ENCODE peak calls at places on chromosome 5, in four cellular contexts. C is foreskin keratinocyte, D is uterus, B is A549. R is an unnamed sample.

GRCh38 chr5:8340739-8341344 is 471.9 kb downstream of the MTRR start:
- DNase-seq in B (peak), D (no peak), C (peak), R (peak)

GRCh38 chr5:140549237-140550144 is 2.0 kb downstream of the EIF4EBP3 start:
- DNase-seq in C (no peak), D (peak), B (no peak), R (peak)

GRCh38 chr5:147836439-147836838 is 5.0 kb upstream of the SPINK1 start:
- DNase-seq in B (no peak), C (no peak), D (no peak), R (no peak)

GRCh38 chr5:154508114-154508513 is 30.1 kb upstream of the HAND1 start:
- DNase-seq in B (no peak), D (no peak), C (no peak), R (no peak)

GRCh38 chr5:56760723-56761122 is 54.6 kb upstream of the MAP3K1 start:
- DNase-seq in C (no peak), D (no peak), B (no peak), R (no peak)

GRCh38 chr5:39005566-39006232 is 68.5 kb downstream of the RICTOR start:
- DNase-seq in B (peak), C (no peak), D (no peak), R (peak)

GRCh38 chr5:38645508-38645907 is 89.1 kb upstream of the LIFR start:
- DNase-seq in B (no peak), D (no peak), C (no peak), R (no peak)

GRCh38 chr5:11130111-11130510 is 369.1 kb upstream of the DAP start:
- DNase-seq in D (no peak), C (no peak), B (no peak), R (no peak)

GRCh38 chr5:61055434-61056006 is 106.7 kb downstream of the SMIM15 start:
- DNase-seq in D (no peak), B (peak), C (peak), R (peak)

GRCh38 chr5:180618830-180619562 is 27.7 kb upstream of the SCGB3A1 start:
- DNase-seq in B (peak), C (peak), D (no peak), R (peak)

GRCh38 chr5:14779975-14780374 is 91.6 kb downstream of the ANKH start:
- DNase-seq in B (no peak), C (no peak), D (no peak), R (no peak)

GRCh38 chr5:148542812-148543211 is 111.5 kb downstream of the HTR4 start:
- DNase-seq in C (peak), D (no peak), B (no peak), R (peak)

GRCh38 chr5:151770383-151771258 is 1.1 kb upstream of the G3BP1 start:
- DNase-seq in B (peak), D (peak), C (peak), R (peak)

GRCh38 chr5:157177935-157178334 is 2.7 kb upstream of the ITK start:
- DNase-seq in B (peak), D (no peak), C (no peak), R (no peak)
- H3K27ac ChIP-seq in B (no peak), D (no peak), C (no peak), R (no peak)

DNA sequence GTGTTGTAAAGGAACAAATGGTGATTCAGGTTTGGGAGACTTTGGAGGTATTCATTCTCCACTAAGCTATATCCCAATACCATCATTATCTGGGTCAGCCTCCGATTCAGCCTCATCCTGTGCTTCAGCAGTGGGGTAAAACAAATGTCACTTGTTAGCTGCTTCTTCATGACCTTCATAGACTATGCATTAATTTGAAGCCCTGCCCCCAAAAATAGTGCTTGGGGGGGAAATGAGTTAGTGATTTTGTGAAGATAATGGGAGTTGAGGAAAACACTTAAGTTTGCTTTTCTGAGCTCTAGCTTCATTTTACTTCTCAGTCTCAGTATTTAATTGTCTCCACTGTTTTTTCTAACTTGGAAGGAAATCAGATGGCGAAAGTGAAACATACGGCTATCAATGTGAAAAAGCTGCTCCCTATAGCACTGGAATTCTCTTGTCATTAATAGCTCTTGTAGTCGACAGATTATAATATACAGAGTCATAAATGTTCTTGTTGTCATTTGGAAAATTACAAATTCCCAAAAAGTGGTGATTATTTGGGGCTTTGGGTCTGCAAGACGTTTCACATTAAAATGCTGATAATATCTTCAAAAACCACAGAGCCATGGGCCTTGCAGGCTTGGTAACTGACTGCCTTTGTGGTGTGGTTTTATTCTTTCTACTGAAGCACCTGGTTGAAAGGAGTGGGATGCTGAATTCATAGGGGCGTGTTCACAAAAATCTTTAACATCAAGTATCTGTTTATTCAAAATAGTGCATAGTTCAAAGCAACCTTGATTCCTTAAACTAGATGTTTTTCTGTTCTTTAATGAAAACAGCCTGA is 40.0 kb downstream of the PIK3R1 start:
- DNase-seq in B (no peak), C (no peak), D (no peak), R (no peak)
- H3K27ac ChIP-seq in B (no peak), C (no peak), D (peak), R (no peak)

DNA sequence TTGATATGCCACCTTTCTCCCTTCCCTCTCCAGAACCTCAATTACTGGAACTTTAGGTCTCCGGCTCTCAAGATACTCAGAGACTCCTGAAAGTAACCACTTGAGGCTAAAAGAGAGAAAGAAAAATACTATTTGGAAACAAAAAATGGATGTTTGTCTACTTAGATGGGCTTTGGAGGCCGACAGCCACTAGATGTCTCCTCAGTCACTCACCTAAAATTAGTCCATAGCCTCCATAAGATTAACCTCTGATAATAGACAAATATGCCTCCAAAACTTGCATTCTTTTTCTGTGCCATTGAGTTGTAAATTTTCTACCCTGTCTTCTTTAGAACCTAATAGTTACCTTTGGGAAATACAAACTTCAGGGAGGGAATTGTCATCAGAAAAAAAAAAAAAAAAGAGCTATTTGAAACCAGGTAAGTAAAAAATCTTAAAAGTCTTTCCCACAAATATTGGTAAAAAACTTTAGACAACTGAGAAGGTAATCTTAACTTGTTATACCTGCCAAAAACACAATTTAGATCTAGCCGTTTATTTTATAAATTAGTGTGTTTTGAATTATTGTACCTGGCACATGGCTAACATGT is 11.2 kb upstream of the PCDH1 start:
- DNase-seq in D (no peak), C (no peak), B (peak), R (no peak)
- H3K27ac ChIP-seq in D (no peak), C (no peak), B (no peak), R (no peak)

DNA sequence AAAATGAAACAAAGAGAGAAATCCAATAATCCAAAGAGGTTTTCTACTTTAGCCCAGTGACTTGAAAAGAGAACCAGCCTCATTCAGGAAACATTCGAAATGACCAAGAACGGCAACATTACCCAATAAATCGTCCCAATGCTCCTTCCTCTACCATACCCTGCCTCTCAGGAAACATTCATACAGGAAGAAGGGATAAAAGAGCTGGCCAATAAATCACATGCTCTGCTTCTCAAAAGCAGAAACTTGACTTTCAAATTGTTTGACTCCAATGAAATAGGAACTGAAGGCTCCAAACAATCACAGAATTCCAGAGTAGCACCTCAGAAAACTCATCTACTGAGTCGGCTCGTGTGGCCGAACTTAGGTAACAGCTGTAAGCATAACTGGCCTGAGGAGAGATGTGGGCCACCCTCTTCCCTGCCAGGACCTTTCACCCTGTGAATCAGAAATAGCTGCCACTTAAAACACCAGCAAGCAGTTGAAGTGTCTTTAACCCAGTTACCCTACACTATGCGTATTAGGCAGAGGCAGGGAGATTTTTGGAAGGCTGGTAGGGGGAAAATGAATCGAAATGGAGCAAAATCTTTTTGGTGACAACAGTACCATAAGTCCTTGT is 14.6 kb downstream of the ARL15 start:
- DNase-seq in B (no peak), C (no peak), D (no peak), R (no peak)
- H3K27ac ChIP-seq in B (no peak), C (no peak), D (no peak), R (no peak)